ENCODE peak calls at places on chromosome 4, in nine cellular contexts. M is MM.1S; C is GM23248; U is CD4-positive, alpha-beta T cell; R is H9; A is left lung; L is heart right ventricle; O is mesenchymal stem cell; X is A549. T is an unnamed sample.

GRCh38 chr4:3724319-3725231 is 41.6 kb upstream of the ADRA2C start:
- DNase-seq in M (no peak), C (peak), U (no peak), R (no peak), A (no peak), L (no peak), O (no peak), X (no peak), T (no peak)

GRCh38 chr4:152534541-152535231 is 1.2 kb downstream of the FBXW7 start:
- DNase-seq in M (peak), C (peak), U (peak), R (peak), A (peak), L (peak), O (peak), X (no peak), T (no peak)

GRCh38 chr4:3810111-3810680 is 44.0 kb downstream of the ADRA2C start:
- DNase-seq in M (no peak), C (no peak), U (no peak), R (no peak), A (peak), L (no peak), O (no peak), X (no peak), T (no peak)

GRCh38 chr4:87227704-87228560 is 7.5 kb upstream of the KLHL8 start:
- DNase-seq in M (no peak), C (no peak), U (no peak), R (no peak), A (no peak), L (no peak), O (no peak), X (no peak), T (no peak)

GRCh38 chr4:40152642-40153041 is 44.2 kb upstream of the RHOH start:
- DNase-seq in M (no peak), C (no peak), U (no peak), R (no peak), A (no peak), L (no peak), O (no peak), X (no peak), T (no peak)

GRCh38 chr4:165580379-165580905 is 201.6 kb downstream of the CPE start:
- DNase-seq in M (no peak), C (peak), U (no peak), R (no peak), A (no peak), L (no peak), O (peak), X (peak), T (no peak)

GRCh38 chr4:139619644-139620043 is 46.0 kb upstream of the MGST2 start:
- DNase-seq in M (peak), C (peak), U (no peak), R (no peak), A (no peak), L (no peak), O (peak), X (peak), T (no peak)

GRCh38 chr4:8191136-8191747 is 7.8 kb upstream of the SH3TC1 start:
- DNase-seq in M (peak), C (no peak), U (no peak), R (no peak), A (peak), L (peak), O (peak), X (no peak), T (peak)

GRCh38 chr4:1042352-1043025 is 31.1 kb downstream of the FGFRL1 start:
- DNase-seq in M (no peak), C (no peak), U (no peak), R (no peak), A (peak), L (no peak), O (no peak), X (no peak), T (no peak)

GRCh38 chr4:26284536-26284935 is 36.3 kb upstream of the RBPJ start:
- DNase-seq in M (no peak), C (no peak), U (no peak), R (no peak), A (no peak), L (no peak), O (no peak), X (no peak), T (no peak)

GRCh38 chr4:102299708-102300107 is 45.6 kb downstream of the SLC39A8 start:
- DNase-seq in M (peak), C (peak), U (no peak), R (peak), A (peak), L (no peak), O (peak), X (peak), T (peak)

GRCh38 chr4:763191-763810 is 57.7 kb downstream of the PCGF3 start:
- DNase-seq in M (no peak), C (no peak), U (no peak), R (no peak), A (peak), L (no peak), O (no peak), X (no peak), T (no peak)

DNA sequence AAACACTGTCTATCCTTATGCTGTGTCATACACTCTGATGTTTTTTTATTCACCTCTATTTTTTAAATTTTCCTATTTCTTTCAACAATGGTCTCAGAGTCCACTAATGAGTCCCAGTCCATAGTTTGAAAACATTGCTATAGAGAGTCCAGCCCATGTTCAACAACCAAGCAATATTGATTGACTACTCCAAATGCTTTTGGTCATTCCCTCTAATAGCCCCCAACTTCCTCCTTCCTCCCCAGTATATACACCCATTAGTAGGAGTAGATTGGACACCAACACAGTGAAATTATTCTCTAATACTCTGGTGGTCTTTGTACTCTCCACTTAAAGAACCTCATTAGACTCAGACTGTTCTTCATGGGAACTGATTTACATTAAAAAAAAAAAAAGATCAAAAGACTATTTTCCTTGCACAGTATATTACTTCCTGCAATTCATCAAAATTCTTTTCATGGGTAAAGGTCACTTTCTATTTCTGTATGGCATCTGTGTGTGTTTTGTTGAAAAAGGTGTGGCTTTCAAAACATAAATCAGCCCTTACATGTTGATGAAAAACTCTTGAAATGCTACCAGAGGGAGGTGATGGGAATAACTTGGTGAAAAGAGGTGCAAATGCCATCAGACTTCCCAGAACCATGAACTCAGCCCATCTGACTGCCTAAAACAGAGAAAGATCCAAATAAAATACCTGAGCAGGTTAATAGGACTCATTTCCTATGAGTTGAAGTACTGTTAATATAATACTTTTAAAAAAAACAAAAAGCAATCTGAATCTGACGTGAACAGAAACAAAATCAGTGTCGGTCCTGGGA is 250.3 kb upstream of the KLF3 start:
- DNase-seq in M (no peak), C (no peak), U (no peak), R (no peak), A (no peak), L (no peak), O (no peak), X (peak), T (no peak)
- H3K27ac ChIP-seq in M (no peak), C (no peak), U (no peak), R (no peak), A (no peak), L (no peak), O (no peak), X (no peak), T (no peak)

GRCh38 chr4:6473264-6474052 is 1.0 kb upstream of the PPP2R2C start:
- DNase-seq in M (no peak), C (no peak), U (no peak), R (peak), A (no peak), L (no peak), O (no peak), X (no peak), T (no peak)
- H3K27ac ChIP-seq in M (no peak), C (no peak), U (no peak), R (no peak), A (no peak), L (no peak), O (no peak), X (no peak), T (no peak)

DNA sequence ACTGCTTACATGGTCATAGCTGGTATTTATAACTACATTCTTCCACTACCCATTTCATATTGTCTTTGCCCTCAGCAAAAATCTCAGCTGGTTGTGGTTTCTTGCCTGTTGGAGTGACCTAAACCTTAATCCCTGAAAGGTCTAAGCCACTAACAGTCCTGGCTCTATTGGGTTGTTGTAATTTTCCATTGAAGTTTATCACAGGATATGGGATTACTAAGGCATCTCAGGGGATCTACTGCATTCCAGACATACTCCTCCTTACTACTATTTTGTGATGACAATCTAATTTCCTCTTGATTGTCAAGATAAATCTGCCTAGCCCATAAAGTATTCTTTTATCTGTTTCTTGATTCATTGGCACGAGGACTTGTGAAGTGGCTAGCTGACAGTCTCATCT is 6.2 kb upstream of the OSTC start:
- DNase-seq in M (no peak), C (peak), U (no peak), R (no peak), A (no peak), L (no peak), O (peak), X (no peak), T (no peak)
- H3K27ac ChIP-seq in M (no peak), C (peak), U (no peak), R (no peak), A (no peak), L (no peak), O (peak), X (no peak), T (no peak)

DNA sequence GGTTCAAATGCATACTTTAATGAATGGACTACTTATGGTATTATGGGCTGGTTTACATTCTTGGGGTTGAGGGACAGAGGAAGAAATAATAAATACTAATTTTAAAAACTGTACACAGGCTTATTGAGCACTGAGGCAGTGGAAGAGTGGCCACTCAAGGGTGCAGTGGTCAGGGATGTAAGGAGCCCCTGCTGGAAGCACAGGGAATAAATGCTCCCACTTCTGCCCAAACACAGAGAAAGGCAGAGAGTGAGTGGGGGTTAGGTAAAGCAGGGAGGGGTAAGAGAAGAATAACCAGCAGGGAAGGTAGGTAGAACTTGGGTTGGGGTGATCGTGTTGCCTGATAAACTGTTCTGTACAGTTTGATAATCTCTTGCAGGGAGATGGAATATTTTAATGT is 60.0 kb downstream of the GAB1 start:
- DNase-seq in M (no peak), C (no peak), U (no peak), R (no peak), A (no peak), L (no peak), O (no peak), X (no peak), T (no peak)
- H3K27ac ChIP-seq in M (no peak), C (no peak), U (no peak), R (no peak), A (no peak), L (peak), O (no peak), X (no peak), T (peak)

DNA sequence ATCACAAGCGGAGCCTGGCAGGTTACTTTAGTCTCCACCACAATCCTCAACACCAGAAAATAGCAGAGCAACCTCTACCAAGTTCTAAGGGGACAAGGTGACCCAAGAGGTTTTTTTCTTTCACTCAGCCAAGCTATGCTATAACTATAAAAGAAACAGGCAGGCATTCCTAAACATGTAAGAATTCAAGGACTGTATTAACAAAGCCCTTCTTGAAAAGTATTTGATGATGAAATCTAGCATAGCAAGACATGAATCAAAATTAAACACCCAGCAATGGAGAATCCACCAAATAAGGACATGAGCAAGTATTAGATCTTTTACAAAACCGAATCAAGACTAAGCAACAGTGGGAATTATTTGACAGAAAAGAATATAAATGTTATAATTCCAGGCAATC is 25.7 kb upstream of the C1QTNF7 start:
- DNase-seq in M (no peak), C (peak), U (no peak), R (no peak), A (no peak), L (no peak), O (peak), X (no peak), T (no peak)
- H3K27ac ChIP-seq in M (peak), C (peak), U (peak), R (no peak), A (peak), L (no peak), O (peak), X (no peak), T (no peak)

GRCh38 chr4:141133146-141134006 is at the start of gene RNF150:
- DNase-seq in M (peak), C (peak), U (no peak), R (peak), A (peak), L (peak), O (peak), X (peak), T (peak)
- H3K27ac ChIP-seq in M (no peak), C (peak), U (no peak), R (no peak), A (no peak), L (peak), O (no peak), X (peak), T (peak)

GRCh38 chr4:158098802-158099201 is 74.0 kb downstream of the GASK1B start:
- DNase-seq in M (no peak), C (no peak), U (no peak), R (no peak), A (peak), L (no peak), O (no peak), X (no peak), T (no peak)

GRCh38 chr4:158090323-158090722 is 82.5 kb downstream of the GASK1B start:
- DNase-seq in M (peak), C (peak), U (no peak), R (no peak), A (no peak), L (no peak), O (no peak), X (no peak), T (no peak)

GRCh38 chr4:158099686-158100085 is 73.1 kb downstream of the GASK1B start:
- DNase-seq in M (no peak), C (no peak), U (no peak), R (no peak), A (no peak), L (no peak), O (no peak), X (no peak), T (no peak)

DNA sequence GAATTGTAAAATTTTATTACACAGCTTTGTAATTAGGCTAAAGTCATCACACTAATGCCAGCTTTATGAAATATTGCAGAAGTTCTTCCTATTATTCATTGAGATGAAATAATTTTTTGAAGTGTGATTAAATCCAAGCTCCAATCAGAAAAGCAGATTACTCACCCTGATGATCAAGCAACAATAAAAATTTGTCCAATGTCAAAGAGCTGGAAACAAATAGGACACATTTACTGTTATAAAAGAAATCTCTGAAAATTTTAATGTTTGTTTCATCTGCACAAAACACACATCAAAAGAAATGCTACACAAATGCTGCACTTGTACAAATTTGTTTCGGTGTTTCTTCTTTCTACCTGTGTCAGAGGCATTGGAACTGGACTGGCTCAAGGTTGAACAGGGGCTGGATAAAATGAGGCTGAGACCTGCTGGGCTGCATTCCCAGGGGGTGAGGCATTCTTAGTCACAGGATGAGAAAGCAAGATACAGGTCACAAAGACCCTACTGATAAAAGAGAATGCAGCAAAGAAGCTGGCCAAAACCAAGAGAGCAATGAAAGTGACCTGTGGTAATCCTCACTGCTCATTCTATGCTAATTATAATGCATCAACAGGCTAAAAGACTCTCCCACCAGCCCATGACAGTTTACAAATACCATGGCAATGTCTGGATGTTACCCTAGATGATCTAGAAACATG is 78.3 kb downstream of the GASK1B start:
- DNase-seq in M (no peak), C (peak), U (no peak), R (no peak), A (no peak), L (no peak), O (no peak), X (peak), T (no peak)
- H3K27ac ChIP-seq in M (no peak), C (peak), U (no peak), R (no peak), A (no peak), L (no peak), O (peak), X (peak), T (no peak)

T was measured in substantia nigra.